ENCODE peak calls at places on chromosomes 4 and X, in six cellular contexts. T, R, P, N, X and B are unnamed samples.

GRCh38 chr4:158067646-158068045 is 105.2 kb downstream of the GASK1B start:
- DNase-seq in T (no peak), R (peak; percentile 80), P (no peak), N (no peak), X (no peak), B (no peak)

GRCh38 chrX:12903646-12904045 is 2.8 kb upstream of the TLR8 start:
- DNase-seq in T (peak; percentile 52), R (peak; percentile 73), P (no peak), N (no peak), X (no peak), B (no peak)

GRCh38 chr4:24770111-24770584 is 25.2 kb upstream of the SOD3 start:
- DNase-seq in T (peak; percentile 97), R (peak; percentile 88), P (peak; percentile 32), N (peak; percentile 4), X (no peak), B (peak; percentile 87)

GRCh38 chr4:7161721-7162214 is 30.6 kb upstream of the SORCS2 start:
- DNase-seq in T (peak; percentile 36), R (peak; percentile 48), P (no peak), N (no peak), X (no peak), B (no peak)

GRCh38 chr4:30719363-30720020 is 677 bp upstream of the PCDH7 start:
- DNase-seq in T (peak; percentile 52), R (peak; percentile 13), P (peak; percentile 18), N (peak; percentile 89), X (no peak), B (peak; percentile 80)

GRCh38 chr4:187478292-187479205 is 517.0 kb upstream of the ZFP42 start:
- DNase-seq in T (peak; percentile 1), R (peak; percentile 93), P (no peak), N (peak; percentile 14), X (no peak), B (peak; percentile 61)

GRCh38 chr4:30103455-30103854 is 616.7 kb upstream of the PCDH7 start:
- DNase-seq in T (peak; percentile 44), R (no peak), P (no peak), N (no peak), X (no peak), B (peak; percentile 44)

GRCh38 chr4:20679946-20680345 is 20.3 kb upstream of the PACRGL start:
- DNase-seq in T (peak; percentile 52), R (no peak), P (no peak), N (no peak), X (no peak), B (no peak)

GRCh38 chr4:55303818-55304217 is 42.2 kb upstream of the SRD5A3 start:
- DNase-seq in T (peak; percentile 61), R (peak; percentile 8), P (no peak), N (no peak), X (no peak), B (peak; percentile 97)

GRCh38 chr4:142404191-142404611 is 441.9 kb downstream of the INPP4B start:
- DNase-seq in T (peak; percentile 85), R (peak; percentile 70), P (no peak), N (no peak), X (peak; percentile 17), B (peak; percentile 77)

GRCh38 chrX:142327182-142327581 is 122.1 kb upstream of the MAGEC2 start:
- DNase-seq in T (no peak), R (no peak), P (no peak), N (no peak), X (no peak), B (no peak)

GRCh38 chr4:106277140-106277680 is 38.8 kb downstream of the TBCK start:
- DNase-seq in T (no peak), R (no peak), P (no peak), N (no peak), X (no peak), B (no peak)

GRCh38 chr4:13548059-13548983 is 4.0 kb upstream of the NKX3-2 start:
- DNase-seq in T (no peak), R (no peak), P (peak; percentile 17), N (no peak), X (no peak), B (peak; percentile 40)

GRCh38 chr4:38612996-38613395 is 51.0 kb upstream of the KLF3 start:
- DNase-seq in T (no peak), R (no peak), P (no peak), N (peak; percentile 29), X (no peak), B (peak; percentile 38)

GRCh38 chr4:10773010-10773409 is 88.4 kb upstream of the CLNK start:
- DNase-seq in T (no peak), R (no peak), P (no peak), N (no peak), X (no peak), B (no peak)

GRCh38 chr4:182289809-182290208 is 46.6 kb downstream of the TENM3 start:
- DNase-seq in T (no peak), R (no peak), P (no peak), N (peak; percentile 38), X (no peak), B (no peak)

GRCh38 chr4:100738388-100739165 is 220.8 kb upstream of the EMCN start:
- DNase-seq in T (peak; percentile 98), R (peak; percentile 68), P (no peak), N (peak; percentile 36), X (no peak), B (peak; percentile 97)

GRCh38 chr4:106270708-106271107 is 45.3 kb downstream of the TBCK start:
- DNase-seq in T (no peak), R (no peak), P (no peak), N (no peak), X (no peak), B (no peak)

GRCh38 chr4:86924805-86925204 is 10.0 kb upstream of the AFF1 start:
- DNase-seq in T (peak; percentile 76), R (peak; percentile 87), P (no peak), N (no peak), X (no peak), B (peak; percentile 72)

GRCh38 chr4:103365285-103365684 is 167.1 kb upstream of the CENPE start:
- DNase-seq in T (no peak), R (no peak), P (no peak), N (no peak), X (no peak), B (no peak)

GRCh38 chr4:24557036-24558022 is 27.0 kb downstream of the DHX15 start:
- DNase-seq in T (peak; percentile 42), R (peak; percentile 27), P (no peak), N (no peak), X (no peak), B (peak; percentile 50)

GRCh38 chr4:123121241-123121907 is 199.0 kb upstream of the NUDT6 start:
- DNase-seq in T (peak; percentile 38), R (no peak), P (no peak), N (no peak), X (no peak), B (peak; percentile 80)

GRCh38 chrX:63050225-63050624 is 300.9 kb downstream of the SPIN4 start:
- DNase-seq in T (no peak), R (no peak), P (no peak), N (no peak), X (peak; percentile 25), B (peak; percentile 6)

GRCh38 chr4:162015090-162015489 is 148.7 kb downstream of the FSTL5 start:
- DNase-seq in T (no peak), R (peak; percentile 5), P (no peak), N (no peak), X (no peak), B (peak; percentile 6)

GRCh38 chr4:7384929-7385890 is 49.5 kb downstream of the PSAPL1 start:
- DNase-seq in T (no peak), R (no peak), P (no peak), N (no peak), X (no peak), B (no peak)

GRCh38 chr4:131609039-131609438 is 1540.1 kb upstream of the PCDH10 start:
- DNase-seq in T (peak; percentile 25), R (no peak), P (no peak), N (no peak), X (no peak), B (no peak)

GRCh38 chr4:189084671-189085070 is 856.0 kb upstream of the FRG1 start:
- DNase-seq in T (no peak), R (no peak), P (no peak), N (no peak), X (no peak), B (no peak)
- TF ChIP-seq CTCF in T (no peak), R (no peak), P (no peak), N (no peak), X (no peak), B (no peak)

GRCh38 chrX:148929686-148930085 is 429.3 kb downstream of the AFF2 start:
- DNase-seq in T (peak; percentile 39), R (peak; percentile 57), P (no peak), N (no peak), X (no peak), B (peak; percentile 57)

GRCh38 chrX:148930330-148930729 is 429.9 kb downstream of the AFF2 start:
- DNase-seq in T (no peak), R (no peak), P (no peak), N (no peak), X (no peak), B (peak; percentile 63)

GRCh38 chrX:148933881-148934280 is 433.5 kb downstream of the AFF2 start:
- DNase-seq in T (no peak), R (no peak), P (no peak), N (no peak), X (no peak), B (peak; percentile 77)

DNA sequence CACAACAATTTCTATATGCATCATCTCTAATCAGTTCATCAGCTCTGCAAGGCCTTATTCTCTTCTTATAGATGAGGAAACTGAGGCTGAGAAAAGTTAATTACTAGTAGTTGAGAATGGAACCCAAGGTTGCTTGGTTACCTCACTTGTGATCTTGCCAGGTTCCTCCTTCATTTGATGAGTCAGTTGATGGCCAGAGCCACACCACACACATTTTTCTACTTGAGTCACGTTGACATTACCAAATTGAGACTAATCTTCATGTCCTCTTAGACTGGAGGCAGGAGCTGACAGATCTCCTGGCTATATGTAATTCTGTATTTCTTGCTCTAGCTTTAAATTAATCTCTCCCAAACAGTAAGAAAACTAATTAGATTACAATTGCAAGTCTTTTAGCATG is 428.4 kb downstream of the AFF2 start:
- DNase-seq in T (peak; percentile 56), R (peak; percentile 60), P (no peak), N (no peak), X (no peak), B (peak; percentile 78)
- TF ChIP-seq CTCF in T (no peak), R (no peak), P (no peak), N (no peak), X (no peak), B (no peak)

DNA sequence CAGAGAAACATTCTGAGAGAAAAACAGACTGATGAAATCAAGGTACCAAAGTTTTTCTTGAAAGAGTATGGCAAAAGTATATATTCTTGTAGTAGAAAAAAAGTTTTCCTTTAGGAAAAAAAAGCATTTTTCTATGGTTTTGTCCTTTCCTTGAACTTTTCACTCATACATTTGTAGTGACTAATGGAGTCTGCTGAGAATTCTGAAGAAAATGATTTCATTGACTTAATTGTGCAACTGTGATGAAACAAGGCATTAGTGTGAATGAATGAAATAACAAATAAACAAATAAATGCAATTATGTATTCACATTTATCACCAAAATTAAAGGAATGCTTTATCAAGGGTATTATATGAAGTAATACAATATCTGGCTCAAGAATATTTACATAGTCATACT is 5.7 kb downstream of the CSN1S1 start:
- DNase-seq in T (peak; percentile 26), R (no peak), P (no peak), N (no peak), X (no peak), B (peak; percentile 19)
- TF ChIP-seq CTCF in T (no peak), R (no peak), P (no peak), N (no peak), X (no peak), B (no peak)

DNA sequence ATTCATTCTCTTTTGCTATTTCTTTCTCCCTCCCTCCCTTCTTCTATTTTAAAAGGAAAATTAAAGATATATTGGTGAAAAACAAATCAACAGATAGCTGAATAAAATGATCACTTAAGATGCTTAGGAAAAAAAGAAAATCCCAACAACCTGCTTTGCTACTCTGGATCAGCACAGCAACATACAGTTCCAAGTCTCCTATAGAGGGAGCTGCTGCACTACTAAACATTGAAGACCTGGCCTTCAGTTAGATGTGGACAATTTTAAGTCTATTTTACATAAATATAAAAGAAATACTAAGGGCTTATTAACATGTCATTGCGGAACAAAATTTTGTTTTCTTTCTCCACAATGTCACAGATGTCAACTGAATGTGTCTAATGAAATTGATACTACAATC is 226.4 kb downstream of the MAGEB5 start:
- DNase-seq in T (peak; percentile 1), R (peak; percentile 1), P (no peak), N (peak; percentile 51), X (no peak), B (peak; percentile 18)
- TF ChIP-seq CTCF in T (peak; percentile 12), R (peak; percentile 31), P (no peak), N (peak; percentile 11), X (no peak), B (peak; percentile 47)